ENCODE peak calls at places on chromosomes 13 and 19, in six cellular contexts. Q, C, T, E, G and P are unnamed samples.

GRCh38 chr13:93882086-93882651 is 597.3 kb downstream of the DCT start:
- DNase-seq in Q (no peak), C (no peak), T (no peak), E (no peak), G (no peak), P (no peak)

GRCh38 chr13:70310720-70311119 is 202.5 kb upstream of the KLHL1 start:
- DNase-seq in Q (peak; percentile 3), C (peak; percentile 53), T (no peak), E (no peak), G (no peak), P (peak; percentile 1)

GRCh38 chr19:543912-544608 is at the start of gene GZMM:
- DNase-seq in Q (peak; percentile 36), C (no peak), T (peak; percentile 83), E (no peak), G (no peak), P (no peak)

GRCh38 chr19:46355991-46356669 is 9.2 kb downstream of the PPP5C start:
- DNase-seq in Q (no peak), C (no peak), T (no peak), E (no peak), G (no peak), P (no peak)

GRCh38 chr19:42345191-42345812 is 19.9 kb downstream of the MEGF8 start:
- DNase-seq in Q (no peak), C (no peak), T (no peak), E (no peak), G (no peak), P (no peak)

GRCh38 chr13:112061367-112062046 is 5.4 kb upstream of the SOX1 start:
- DNase-seq in Q (no peak), C (no peak), T (no peak), E (no peak), G (no peak), P (no peak)

GRCh38 chr13:24614306-24615080 is 65.7 kb upstream of the ATP12A start:
- DNase-seq in Q (no peak), C (no peak), T (no peak), E (no peak), G (no peak), P (no peak)

GRCh38 chr13:102033719-102034446 is 368.0 kb downstream of the FGF14 start:
- DNase-seq in Q (no peak), C (peak; percentile 47), T (no peak), E (no peak), G (no peak), P (no peak)

GRCh38 chr13:77990973-77991372 is 72.3 kb upstream of the EDNRB start:
- DNase-seq in Q (no peak), C (no peak), T (no peak), E (no peak), G (peak; percentile 50), P (no peak)

GRCh38 chr13:58437436-58437835 is 805.9 kb downstream of the PCDH17 start:
- DNase-seq in Q (no peak), C (no peak), T (no peak), E (no peak), G (no peak), P (no peak)

GRCh38 chr19:33486407-33486806 is 35.2 kb downstream of the PEPD start:
- DNase-seq in Q (no peak), C (no peak), T (no peak), E (no peak), G (no peak), P (no peak)